ENCODE peak calls at places on chromosomes 1 and 21, in eight cellular contexts. One of them, this sample, is unnamed.

GRCh38 chr1:9717193-9718005 is 65.9 kb downstream of the PIK3CD start:
- DNase-seq in lower leg skin: peak; percentile 75
- DNase-seq in esophagus squamous epithelium: peak; percentile 70
- DNase-seq in testis: peak; percentile 69
- DNase-seq in breast epithelium: peak; percentile 83
- DNase-seq in A549: no peak
- DNase-seq in H54: no peak
- DNase-seq in heart left ventricle: peak; percentile 54
- DNase-seq in this sample: peak; percentile 64

GRCh38 chr1:163071381-163072255 is 2.5 kb downstream of the RGS4 start:
- DNase-seq in lower leg skin: peak; percentile 22
- DNase-seq in esophagus squamous epithelium: no peak
- DNase-seq in testis: peak; percentile 82
- DNase-seq in breast epithelium: no peak
- DNase-seq in A549: peak; percentile 56
- DNase-seq in H54: peak; percentile 30
- DNase-seq in heart left ventricle: peak; percentile 64
- DNase-seq in this sample: peak; percentile 45

GRCh38 chr1:224684920-224685547 is 68.9 kb downstream of the CNIH3 start:
- DNase-seq in lower leg skin: no peak
- DNase-seq in esophagus squamous epithelium: no peak
- DNase-seq in testis: no peak
- DNase-seq in breast epithelium: no peak
- DNase-seq in A549: no peak
- DNase-seq in H54: no peak
- DNase-seq in heart left ventricle: no peak
- DNase-seq in this sample: no peak

GRCh38 chr21:31343680-31344480 is at the start of gene TIAM1:
- DNase-seq in lower leg skin: peak; percentile 72
- DNase-seq in esophagus squamous epithelium: no peak
- DNase-seq in testis: peak; percentile 72
- DNase-seq in breast epithelium: peak; percentile 30
- DNase-seq in A549: peak; percentile 4
- DNase-seq in H54: peak; percentile 72
- DNase-seq in heart left ventricle: peak; percentile 46
- DNase-seq in this sample: no peak

GRCh38 chr1:31335007-31335406 is 37.9 kb downstream of the FABP3 start:
- DNase-seq in lower leg skin: no peak
- DNase-seq in esophagus squamous epithelium: no peak
- DNase-seq in testis: no peak
- DNase-seq in breast epithelium: no peak
- DNase-seq in A549: peak; percentile 45
- DNase-seq in H54: peak; percentile 13
- DNase-seq in heart left ventricle: no peak
- DNase-seq in this sample: peak; percentile 53

GRCh38 chr1:20405893-20406604 is 80.0 kb downstream of the CAMK2N1 start:
- DNase-seq in lower leg skin: no peak
- DNase-seq in esophagus squamous epithelium: no peak
- DNase-seq in testis: no peak
- DNase-seq in breast epithelium: no peak
- DNase-seq in A549: no peak
- DNase-seq in H54: no peak
- DNase-seq in heart left ventricle: no peak
- DNase-seq in this sample: no peak

GRCh38 chr1:156259805-156260204 is 11.9 kb upstream of the PAQR6 start:
- DNase-seq in lower leg skin: no peak
- DNase-seq in esophagus squamous epithelium: no peak
- DNase-seq in testis: no peak
- DNase-seq in breast epithelium: no peak
- DNase-seq in A549: peak; percentile 38
- DNase-seq in H54: no peak
- DNase-seq in heart left ventricle: no peak
- DNase-seq in this sample: peak; percentile 31

GRCh38 chr1:62891961-62892562 is 108.1 kb downstream of the ATG4C start:
- DNase-seq in lower leg skin: no peak
- DNase-seq in esophagus squamous epithelium: no peak
- DNase-seq in testis: no peak
- DNase-seq in breast epithelium: no peak
- DNase-seq in A549: no peak
- DNase-seq in H54: no peak
- DNase-seq in heart left ventricle: no peak
- DNase-seq in this sample: no peak

GRCh38 chr1:65979145-65979544 is 186.4 kb downstream of the PDE4B start:
- DNase-seq in lower leg skin: no peak
- DNase-seq in esophagus squamous epithelium: no peak
- DNase-seq in testis: peak; percentile 74
- DNase-seq in breast epithelium: no peak
- DNase-seq in A549: peak; percentile 86
- DNase-seq in H54: no peak
- DNase-seq in heart left ventricle: no peak
- DNase-seq in this sample: no peak

GRCh38 chr1:111656093-111657017 is 36.8 kb downstream of the RAP1A start:
- DNase-seq in lower leg skin: peak; percentile 32
- DNase-seq in esophagus squamous epithelium: no peak
- DNase-seq in testis: peak; percentile 53
- DNase-seq in breast epithelium: no peak
- DNase-seq in A549: peak; percentile 44
- DNase-seq in H54: peak; percentile 16
- DNase-seq in heart left ventricle: no peak
- DNase-seq in this sample: peak; percentile 77

GRCh38 chr1:156684227-156684782 is 7.1 kb upstream of the NES start:
- DNase-seq in lower leg skin: no peak
- DNase-seq in esophagus squamous epithelium: no peak
- DNase-seq in testis: no peak
- DNase-seq in breast epithelium: no peak
- DNase-seq in A549: no peak
- DNase-seq in H54: peak; percentile 96
- DNase-seq in heart left ventricle: no peak
- DNase-seq in this sample: no peak

GRCh38 chr1:216356945-216357344 is 66.3 kb downstream of the USH2A start:
- DNase-seq in lower leg skin: no peak
- DNase-seq in esophagus squamous epithelium: no peak
- DNase-seq in testis: no peak
- DNase-seq in breast epithelium: no peak
- DNase-seq in A549: no peak
- DNase-seq in H54: no peak
- DNase-seq in heart left ventricle: no peak
- DNase-seq in this sample: no peak

GRCh38 chr21:45344576-45344975 is 56.9 kb upstream of the POFUT2 start:
- DNase-seq in lower leg skin: no peak
- DNase-seq in esophagus squamous epithelium: no peak
- DNase-seq in testis: no peak
- DNase-seq in breast epithelium: no peak
- DNase-seq in A549: no peak
- DNase-seq in H54: no peak
- DNase-seq in heart left ventricle: no peak
- DNase-seq in this sample: no peak

GRCh38 chr1:206735553-206736031 is 35.0 kb upstream of the IL19 start:
- DNase-seq in lower leg skin: no peak
- DNase-seq in esophagus squamous epithelium: no peak
- DNase-seq in testis: no peak
- DNase-seq in breast epithelium: no peak
- DNase-seq in A549: no peak
- DNase-seq in H54: peak; percentile 55
- DNase-seq in heart left ventricle: no peak
- DNase-seq in this sample: peak; percentile 85

GRCh38 chr1:203486618-203487370 is 7.2 kb upstream of the OPTC start:
- DNase-seq in lower leg skin: no peak
- DNase-seq in esophagus squamous epithelium: no peak
- DNase-seq in testis: peak; percentile 67
- DNase-seq in breast epithelium: no peak
- DNase-seq in A549: no peak
- DNase-seq in H54: no peak
- DNase-seq in heart left ventricle: no peak
- DNase-seq in this sample: no peak

GRCh38 chr1:98210064-98210463 is 289.2 kb upstream of the DPYD start:
- DNase-seq in lower leg skin: no peak
- DNase-seq in esophagus squamous epithelium: no peak
- DNase-seq in testis: no peak
- DNase-seq in breast epithelium: no peak
- DNase-seq in A549: peak; percentile 81
- DNase-seq in H54: peak; percentile 14
- DNase-seq in heart left ventricle: no peak
- DNase-seq in this sample: no peak
- TF ChIP-seq POLR2A in lower leg skin: no peak
- TF ChIP-seq POLR2A in esophagus squamous epithelium: no peak
- TF ChIP-seq POLR2A in testis: no peak
- TF ChIP-seq POLR2A in breast epithelium: no peak
- TF ChIP-seq POLR2A in A549: no peak
- TF ChIP-seq POLR2A in H54: no peak
- TF ChIP-seq POLR2A in heart left ventricle: no peak
- TF ChIP-seq POLR2A in this sample: no peak

GRCh38 chr1:58768971-58769808 is 14.7 kb downstream of the JUN start:
- DNase-seq in lower leg skin: peak; percentile 86
- DNase-seq in esophagus squamous epithelium: no peak
- DNase-seq in testis: peak; percentile 93
- DNase-seq in breast epithelium: peak; percentile 66
- DNase-seq in A549: peak; percentile 49
- DNase-seq in H54: no peak
- DNase-seq in heart left ventricle: peak; percentile 74
- DNase-seq in this sample: peak; percentile 29

GRCh38 chr1:58769809-58770345 is 14.0 kb downstream of the JUN start:
- DNase-seq in lower leg skin: no peak
- DNase-seq in esophagus squamous epithelium: no peak
- DNase-seq in testis: no peak
- DNase-seq in breast epithelium: no peak
- DNase-seq in A549: no peak
- DNase-seq in H54: no peak
- DNase-seq in heart left ventricle: no peak
- DNase-seq in this sample: no peak

GRCh38 chr1:58774027-58774426 is 9.8 kb downstream of the JUN start:
- DNase-seq in lower leg skin: no peak
- DNase-seq in esophagus squamous epithelium: no peak
- DNase-seq in testis: no peak
- DNase-seq in breast epithelium: no peak
- DNase-seq in A549: no peak
- DNase-seq in H54: no peak
- DNase-seq in heart left ventricle: no peak
- DNase-seq in this sample: no peak

GRCh38 chr1:58768332-58768731 is 15.5 kb downstream of the JUN start:
- DNase-seq in lower leg skin: no peak
- DNase-seq in esophagus squamous epithelium: no peak
- DNase-seq in testis: no peak
- DNase-seq in breast epithelium: no peak
- DNase-seq in A549: no peak
- DNase-seq in H54: no peak
- DNase-seq in heart left ventricle: no peak
- DNase-seq in this sample: no peak

GRCh38 chr1:58773406-58773840 is 10.4 kb downstream of the JUN start:
- DNase-seq in lower leg skin: peak; percentile 43
- DNase-seq in esophagus squamous epithelium: no peak
- DNase-seq in testis: peak; percentile 55
- DNase-seq in breast epithelium: peak; percentile 45
- DNase-seq in A549: no peak
- DNase-seq in H54: no peak
- DNase-seq in heart left ventricle: peak; percentile 80
- DNase-seq in this sample: no peak
- TF ChIP-seq POLR2A in lower leg skin: no peak
- TF ChIP-seq POLR2A in esophagus squamous epithelium: no peak
- TF ChIP-seq POLR2A in testis: no peak
- TF ChIP-seq POLR2A in breast epithelium: no peak
- TF ChIP-seq POLR2A in A549: no peak
- TF ChIP-seq POLR2A in H54: no peak
- TF ChIP-seq POLR2A in heart left ventricle: no peak
- TF ChIP-seq POLR2A in this sample: no peak

DNA sequence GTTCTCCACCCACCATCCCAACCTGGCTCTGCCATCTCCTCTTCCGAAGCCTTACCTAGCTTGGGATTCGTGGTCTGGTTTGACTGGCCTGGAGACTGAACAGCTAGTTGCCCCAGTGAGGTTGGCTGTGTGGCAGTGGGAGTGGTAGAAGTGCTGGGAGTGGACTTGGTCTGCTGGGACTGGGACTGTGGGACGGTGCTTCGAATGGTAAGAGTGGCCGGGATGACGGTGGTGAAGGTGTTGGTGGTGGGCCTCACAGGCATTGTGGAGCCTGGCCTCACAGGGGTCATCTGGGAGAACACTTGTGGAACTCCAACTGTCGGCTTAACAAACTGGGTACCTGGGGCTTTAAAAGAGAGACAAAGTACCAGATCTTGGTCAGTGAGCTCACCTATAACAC is 28.7 kb downstream of the PSMB4 start:
- DNase-seq in lower leg skin: no peak
- DNase-seq in esophagus squamous epithelium: no peak
- DNase-seq in testis: no peak
- DNase-seq in breast epithelium: no peak
- DNase-seq in A549: no peak
- DNase-seq in H54: no peak
- DNase-seq in heart left ventricle: no peak
- DNase-seq in this sample: no peak
- TF ChIP-seq POLR2A in lower leg skin: no peak
- TF ChIP-seq POLR2A in esophagus squamous epithelium: no peak
- TF ChIP-seq POLR2A in testis: no peak
- TF ChIP-seq POLR2A in breast epithelium: no peak
- TF ChIP-seq POLR2A in A549: no peak
- TF ChIP-seq POLR2A in H54: no peak
- TF ChIP-seq POLR2A in heart left ventricle: no peak
- TF ChIP-seq POLR2A in this sample: no peak

GRCh38 chr1:154958681-154959447 is 2.7 kb downstream of the PYGO2 start:
- DNase-seq in lower leg skin: no peak
- DNase-seq in esophagus squamous epithelium: no peak
- DNase-seq in testis: no peak
- DNase-seq in breast epithelium: no peak
- DNase-seq in A549: no peak
- DNase-seq in H54: no peak
- DNase-seq in heart left ventricle: no peak
- DNase-seq in this sample: no peak

GRCh38 chr1:154955718-154956513 is at the start of gene PBXIP1:
- DNase-seq in lower leg skin: peak; percentile 93
- DNase-seq in esophagus squamous epithelium: peak; percentile 30
- DNase-seq in testis: peak; percentile 91
- DNase-seq in breast epithelium: peak; percentile 89
- DNase-seq in A549: peak; percentile 87
- DNase-seq in H54: peak; percentile 94
- DNase-seq in heart left ventricle: peak; percentile 86
- DNase-seq in this sample: peak; percentile 90

GRCh38 chr1:154956557-154956956 is 658 bp upstream of the PBXIP1 start:
- DNase-seq in lower leg skin: no peak
- DNase-seq in esophagus squamous epithelium: no peak
- DNase-seq in testis: peak; percentile 64
- DNase-seq in breast epithelium: no peak
- DNase-seq in A549: no peak
- DNase-seq in H54: no peak
- DNase-seq in heart left ventricle: peak; percentile 64
- DNase-seq in this sample: no peak

GRCh38 chr1:154955039-154955717 is 721 bp downstream of the PBXIP1 start:
- DNase-seq in lower leg skin: no peak
- DNase-seq in esophagus squamous epithelium: no peak
- DNase-seq in testis: peak; percentile 70
- DNase-seq in breast epithelium: peak; percentile 71
- DNase-seq in A549: peak; percentile 60
- DNase-seq in H54: no peak
- DNase-seq in heart left ventricle: peak; percentile 51
- DNase-seq in this sample: peak; percentile 81

DNA sequence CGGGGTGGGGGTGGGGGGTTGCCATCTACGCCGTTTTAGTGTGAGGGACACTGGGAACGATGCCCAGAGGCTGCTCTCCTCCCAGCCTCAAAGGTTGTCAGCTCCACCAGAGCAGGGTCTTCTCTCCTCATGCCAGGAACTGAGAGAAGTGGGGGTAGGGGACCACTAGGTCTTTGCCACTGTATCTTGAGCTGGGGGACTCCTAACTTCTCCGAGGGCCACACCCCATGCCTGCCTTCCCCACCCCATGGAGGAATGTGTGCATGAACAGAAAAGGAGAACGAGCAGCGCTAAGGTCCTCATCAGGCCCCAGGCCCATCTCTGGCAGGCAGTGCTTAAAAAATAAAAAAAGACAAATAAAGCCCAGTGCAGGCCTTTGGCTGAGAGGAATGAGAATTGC is 1.4 kb upstream of the PBXIP1 start:
- DNase-seq in lower leg skin: no peak
- DNase-seq in esophagus squamous epithelium: no peak
- DNase-seq in testis: no peak
- DNase-seq in breast epithelium: no peak
- DNase-seq in A549: no peak
- DNase-seq in H54: no peak
- DNase-seq in heart left ventricle: no peak
- DNase-seq in this sample: no peak
- TF ChIP-seq POLR2A in lower leg skin: no peak
- TF ChIP-seq POLR2A in esophagus squamous epithelium: no peak
- TF ChIP-seq POLR2A in testis: no peak
- TF ChIP-seq POLR2A in breast epithelium: no peak
- TF ChIP-seq POLR2A in A549: no peak
- TF ChIP-seq POLR2A in H54: no peak
- TF ChIP-seq POLR2A in heart left ventricle: no peak
- TF ChIP-seq POLR2A in this sample: no peak